ENCODE peak calls at places on chromosomes 6 and 20, in nine cellular contexts. One of them, this sample, is unnamed.

GRCh38 chr6:161029195-161029809 is 37.7 kb downstream of the MAP3K4 start:
- DNase-seq in CD4-positive, alpha-beta memory T cell: peak; percentile 15
- DNase-seq in fibroblast of lung: peak; percentile 91
- DNase-seq in upper lobe of right lung: no peak
- DNase-seq in adrenal gland: no peak
- DNase-seq in GM23338: no peak
- DNase-seq in CD8-positive, alpha-beta memory T cell: no peak
- DNase-seq in CD4-positive, CD25-positive, alpha-beta regulatory T cell: no peak
- DNase-seq in transverse colon: no peak
- DNase-seq in this sample: no peak

GRCh38 chr6:82608365-82608764 is 244.7 kb downstream of the TPBG start:
- DNase-seq in GM23338: no peak
- DNase-seq in CD8-positive, alpha-beta memory T cell: no peak
- DNase-seq in fibroblast of lung: no peak
- DNase-seq in upper lobe of right lung: no peak
- DNase-seq in CD4-positive, alpha-beta memory T cell: no peak
- DNase-seq in transverse colon: no peak
- DNase-seq in CD4-positive, CD25-positive, alpha-beta regulatory T cell: no peak
- DNase-seq in adrenal gland: no peak
- DNase-seq in this sample: no peak

GRCh38 chr20:54293526-54293925 is 85.6 kb downstream of the PFDN4 start:
- DNase-seq in CD4-positive, alpha-beta memory T cell: no peak
- DNase-seq in transverse colon: no peak
- DNase-seq in GM23338: no peak
- DNase-seq in CD8-positive, alpha-beta memory T cell: no peak
- DNase-seq in fibroblast of lung: peak; percentile 46
- DNase-seq in adrenal gland: peak; percentile 2
- DNase-seq in upper lobe of right lung: no peak
- DNase-seq in CD4-positive, CD25-positive, alpha-beta regulatory T cell: no peak
- DNase-seq in this sample: no peak

GRCh38 chr20:41654292-41654691 is 36.1 kb upstream of the CHD6 start:
- DNase-seq in transverse colon: no peak
- DNase-seq in CD4-positive, CD25-positive, alpha-beta regulatory T cell: no peak
- DNase-seq in adrenal gland: no peak
- DNase-seq in CD8-positive, alpha-beta memory T cell: no peak
- DNase-seq in upper lobe of right lung: no peak
- DNase-seq in fibroblast of lung: no peak
- DNase-seq in CD4-positive, alpha-beta memory T cell: no peak
- DNase-seq in GM23338: peak; percentile 43
- DNase-seq in this sample: no peak

GRCh38 chr6:97322811-97323210 is 39.8 kb upstream of the MMS22L start:
- DNase-seq in CD8-positive, alpha-beta memory T cell: no peak
- DNase-seq in transverse colon: no peak
- DNase-seq in upper lobe of right lung: no peak
- DNase-seq in adrenal gland: no peak
- DNase-seq in CD4-positive, alpha-beta memory T cell: no peak
- DNase-seq in fibroblast of lung: no peak
- DNase-seq in CD4-positive, CD25-positive, alpha-beta regulatory T cell: no peak
- DNase-seq in GM23338: no peak
- DNase-seq in this sample: no peak

GRCh38 chr6:41306187-41306854 is 19.8 kb upstream of the TREM1 start:
- DNase-seq in GM23338: peak; percentile 85
- DNase-seq in adrenal gland: peak; percentile 58
- DNase-seq in fibroblast of lung: peak; percentile 62
- DNase-seq in CD4-positive, CD25-positive, alpha-beta regulatory T cell: peak; percentile 67
- DNase-seq in CD4-positive, alpha-beta memory T cell: peak; percentile 37
- DNase-seq in CD8-positive, alpha-beta memory T cell: no peak
- DNase-seq in upper lobe of right lung: no peak
- DNase-seq in transverse colon: peak; percentile 19
- DNase-seq in this sample: peak; percentile 20

GRCh38 chr6:147504848-147505247 is 3.6 kb upstream of the SAMD5 start:
- DNase-seq in fibroblast of lung: no peak
- DNase-seq in CD4-positive, alpha-beta memory T cell: no peak
- DNase-seq in transverse colon: no peak
- DNase-seq in adrenal gland: no peak
- DNase-seq in GM23338: no peak
- DNase-seq in CD4-positive, CD25-positive, alpha-beta regulatory T cell: no peak
- DNase-seq in upper lobe of right lung: no peak
- DNase-seq in CD8-positive, alpha-beta memory T cell: no peak
- DNase-seq in this sample: no peak

GRCh38 chr6:113103618-113104390 is 753.3 kb upstream of the MARCKS start:
- DNase-seq in GM23338: no peak
- DNase-seq in fibroblast of lung: peak; percentile 78
- DNase-seq in CD4-positive, alpha-beta memory T cell: no peak
- DNase-seq in CD4-positive, CD25-positive, alpha-beta regulatory T cell: no peak
- DNase-seq in adrenal gland: no peak
- DNase-seq in CD8-positive, alpha-beta memory T cell: no peak
- DNase-seq in transverse colon: no peak
- DNase-seq in upper lobe of right lung: no peak
- DNase-seq in this sample: no peak

GRCh38 chr20:22723659-22724058 is 139.3 kb upstream of the FOXA2 start:
- DNase-seq in CD4-positive, CD25-positive, alpha-beta regulatory T cell: no peak
- DNase-seq in fibroblast of lung: no peak
- DNase-seq in adrenal gland: no peak
- DNase-seq in CD4-positive, alpha-beta memory T cell: no peak
- DNase-seq in CD8-positive, alpha-beta memory T cell: no peak
- DNase-seq in transverse colon: no peak
- DNase-seq in GM23338: no peak
- DNase-seq in upper lobe of right lung: no peak
- DNase-seq in this sample: no peak

GRCh38 chr20:20334489-20334888 is 33.4 kb upstream of the INSM1 start:
- DNase-seq in upper lobe of right lung: no peak
- DNase-seq in CD4-positive, alpha-beta memory T cell: no peak
- DNase-seq in fibroblast of lung: no peak
- DNase-seq in adrenal gland: no peak
- DNase-seq in transverse colon: no peak
- DNase-seq in CD4-positive, CD25-positive, alpha-beta regulatory T cell: peak; percentile 58
- DNase-seq in CD8-positive, alpha-beta memory T cell: no peak
- DNase-seq in GM23338: no peak
- DNase-seq in this sample: no peak

GRCh38 chr6:167893416-167893815 is 66.7 kb downstream of the AFDN start:
- DNase-seq in adrenal gland: no peak
- DNase-seq in CD4-positive, alpha-beta memory T cell: no peak
- DNase-seq in upper lobe of right lung: no peak
- DNase-seq in GM23338: peak; percentile 28
- DNase-seq in transverse colon: no peak
- DNase-seq in CD4-positive, CD25-positive, alpha-beta regulatory T cell: peak; percentile 9
- DNase-seq in fibroblast of lung: no peak
- DNase-seq in CD8-positive, alpha-beta memory T cell: no peak
- DNase-seq in this sample: no peak

GRCh38 chr6:167896648-167897047 is 69.9 kb downstream of the AFDN start:
- DNase-seq in GM23338: no peak
- DNase-seq in adrenal gland: no peak
- DNase-seq in CD4-positive, alpha-beta memory T cell: no peak
- DNase-seq in CD4-positive, CD25-positive, alpha-beta regulatory T cell: no peak
- DNase-seq in upper lobe of right lung: no peak
- DNase-seq in CD8-positive, alpha-beta memory T cell: no peak
- DNase-seq in transverse colon: no peak
- DNase-seq in fibroblast of lung: no peak
- DNase-seq in this sample: no peak

GRCh38 chr6:167894965-167895364 is 68.3 kb downstream of the AFDN start:
- DNase-seq in CD8-positive, alpha-beta memory T cell: no peak
- DNase-seq in upper lobe of right lung: no peak
- DNase-seq in fibroblast of lung: no peak
- DNase-seq in CD4-positive, CD25-positive, alpha-beta regulatory T cell: no peak
- DNase-seq in adrenal gland: no peak
- DNase-seq in CD4-positive, alpha-beta memory T cell: no peak
- DNase-seq in transverse colon: no peak
- DNase-seq in GM23338: no peak
- DNase-seq in this sample: no peak

GRCh38 chr6:167892835-167893234 is 66.1 kb downstream of the AFDN start:
- DNase-seq in GM23338: peak; percentile 80
- DNase-seq in fibroblast of lung: no peak
- DNase-seq in adrenal gland: no peak
- DNase-seq in CD4-positive, CD25-positive, alpha-beta regulatory T cell: no peak
- DNase-seq in transverse colon: no peak
- DNase-seq in upper lobe of right lung: no peak
- DNase-seq in CD8-positive, alpha-beta memory T cell: no peak
- DNase-seq in CD4-positive, alpha-beta memory T cell: no peak
- DNase-seq in this sample: no peak

DNA sequence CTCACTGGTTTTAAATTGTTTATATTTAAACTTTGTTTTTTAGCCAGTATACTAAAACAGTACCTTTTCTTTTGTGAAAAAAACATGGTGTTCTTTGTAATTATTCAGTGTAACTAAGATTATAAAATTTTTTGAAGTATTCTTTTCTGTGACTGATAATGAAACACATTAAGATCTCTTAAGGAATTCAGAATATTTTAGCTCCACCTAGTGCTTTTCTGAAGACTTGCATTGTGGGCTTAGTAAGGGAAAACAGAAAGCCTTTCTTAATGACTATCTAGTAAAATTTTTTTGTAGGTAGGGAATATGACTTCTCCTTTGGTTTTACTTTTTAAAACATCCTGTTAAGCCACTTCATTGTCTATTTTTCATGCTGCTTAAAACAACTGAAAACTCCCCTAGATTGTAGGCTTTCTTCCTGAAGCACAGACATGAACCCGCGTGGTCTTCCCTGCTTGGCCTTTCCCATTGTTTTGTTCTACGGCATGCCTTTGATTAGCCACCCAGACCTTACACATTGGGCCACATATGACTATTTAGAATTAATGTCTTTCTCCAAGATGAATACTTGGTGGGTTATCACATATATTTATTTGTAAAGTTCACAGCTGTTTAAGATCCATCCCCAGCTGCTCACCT is 72.1 kb downstream of the AFDN start:
- DNase-seq in adrenal gland: no peak
- DNase-seq in upper lobe of right lung: no peak
- DNase-seq in CD8-positive, alpha-beta memory T cell: no peak
- DNase-seq in transverse colon: no peak
- DNase-seq in GM23338: peak; percentile 72
- DNase-seq in CD4-positive, CD25-positive, alpha-beta regulatory T cell: peak; percentile 43
- DNase-seq in CD4-positive, alpha-beta memory T cell: peak; percentile 5
- DNase-seq in fibroblast of lung: peak; percentile 75
- DNase-seq in this sample: peak; percentile 19
- H3K27ac ChIP-seq in adrenal gland: no peak overlapping the region
- H3K27ac ChIP-seq in upper lobe of right lung: no peak overlapping the region
- H3K27ac ChIP-seq in CD8-positive, alpha-beta memory T cell: no peak overlapping the region
- H3K27ac ChIP-seq in transverse colon: no peak overlapping the region
- H3K27ac ChIP-seq in GM23338: no peak overlapping the region
- H3K27ac ChIP-seq in CD4-positive, CD25-positive, alpha-beta regulatory T cell: no peak overlapping the region
- H3K27ac ChIP-seq in CD4-positive, alpha-beta memory T cell: no peak overlapping the region
- H3K27ac ChIP-seq in fibroblast of lung: no peak overlapping the region
- H3K27ac ChIP-seq in this sample: no peak overlapping the region

GRCh38 chr6:158413814-158414563 is 101.7 kb downstream of the TULP4 start:
- DNase-seq in transverse colon: no peak
- DNase-seq in adrenal gland: no peak
- DNase-seq in CD8-positive, alpha-beta memory T cell: no peak
- DNase-seq in CD4-positive, CD25-positive, alpha-beta regulatory T cell: no peak
- DNase-seq in GM23338: no peak
- DNase-seq in fibroblast of lung: no peak
- DNase-seq in upper lobe of right lung: no peak
- DNase-seq in CD4-positive, alpha-beta memory T cell: no peak
- DNase-seq in this sample: no peak
- H3K4me1 ChIP-seq in transverse colon: no peaks in the 10 kb centered on the region
- H3K4me1 ChIP-seq in adrenal gland: peaks cover 20% of the 10 kb centered on the region
- H3K4me1 ChIP-seq in CD8-positive, alpha-beta memory T cell: peaks cover 5% of the 10 kb centered on the region
- H3K4me1 ChIP-seq in CD4-positive, CD25-positive, alpha-beta regulatory T cell: no peaks in the 10 kb centered on the region
- H3K4me1 ChIP-seq in GM23338: no peaks in the 10 kb centered on the region
- H3K4me1 ChIP-seq in fibroblast of lung: peaks cover 3% of the 10 kb centered on the region
- H3K4me1 ChIP-seq in upper lobe of right lung: peaks cover 25% of the 10 kb centered on the region
- H3K4me1 ChIP-seq in CD4-positive, alpha-beta memory T cell: peaks cover under 1% of the 10 kb centered on the region
- H3K4me1 ChIP-seq in this sample: no peaks in the 10 kb centered on the region

DNA sequence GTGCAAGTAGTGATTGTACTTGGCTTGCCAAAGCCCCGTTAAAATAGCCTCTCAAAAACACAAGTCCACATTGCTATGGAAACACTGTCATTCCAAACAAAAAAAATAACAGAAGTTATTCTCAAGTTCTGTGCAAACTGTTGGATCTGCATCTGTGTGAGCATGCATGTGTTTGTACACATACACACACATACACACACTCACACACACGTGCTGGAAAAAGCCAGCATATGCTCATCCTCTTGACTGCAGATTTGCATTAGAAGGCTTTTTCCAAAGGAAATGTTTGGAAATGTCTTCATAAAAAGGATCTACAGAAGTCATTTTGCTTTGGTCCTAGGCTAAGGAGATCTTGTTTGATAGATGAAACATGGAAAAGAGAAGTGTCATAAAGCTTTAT is 13.4 kb upstream of the CBLN4 start:
- DNase-seq in adrenal gland: no peak
- DNase-seq in fibroblast of lung: no peak
- DNase-seq in upper lobe of right lung: no peak
- DNase-seq in CD8-positive, alpha-beta memory T cell: no peak
- DNase-seq in transverse colon: no peak
- DNase-seq in CD4-positive, alpha-beta memory T cell: no peak
- DNase-seq in CD4-positive, CD25-positive, alpha-beta regulatory T cell: no peak
- DNase-seq in GM23338: no peak
- DNase-seq in this sample: no peak
- H3K4me3 ChIP-seq in adrenal gland: no peak overlapping the region
- H3K4me3 ChIP-seq in fibroblast of lung: no peak overlapping the region
- H3K4me3 ChIP-seq in upper lobe of right lung: no peak overlapping the region
- H3K4me3 ChIP-seq in CD8-positive, alpha-beta memory T cell: no peak overlapping the region
- H3K4me3 ChIP-seq in transverse colon: no peak overlapping the region
- H3K4me3 ChIP-seq in CD4-positive, alpha-beta memory T cell: no peak overlapping the region
- H3K4me3 ChIP-seq in CD4-positive, CD25-positive, alpha-beta regulatory T cell: no peak overlapping the region
- H3K4me3 ChIP-seq in GM23338: no peak overlapping the region
- H3K4me3 ChIP-seq in this sample: no peak overlapping the region

GRCh38 chr20:58708246-58708931 is 15.8 kb downstream of the NPEPL1 start:
- DNase-seq in CD8-positive, alpha-beta memory T cell: no peak
- DNase-seq in CD4-positive, alpha-beta memory T cell: no peak
- DNase-seq in GM23338: no peak
- DNase-seq in transverse colon: peak; percentile 4
- DNase-seq in fibroblast of lung: no peak
- DNase-seq in adrenal gland: no peak
- DNase-seq in upper lobe of right lung: peak; percentile 60
- DNase-seq in CD4-positive, CD25-positive, alpha-beta regulatory T cell: no peak
- DNase-seq in this sample: no peak
- H3K27ac ChIP-seq in CD8-positive, alpha-beta memory T cell: no peak overlapping the region
- H3K27ac ChIP-seq in CD4-positive, alpha-beta memory T cell: no peak overlapping the region
- H3K27ac ChIP-seq in GM23338: no peak overlapping the region
- H3K27ac ChIP-seq in transverse colon: no peak overlapping the region
- H3K27ac ChIP-seq in fibroblast of lung: no peak overlapping the region
- H3K27ac ChIP-seq in adrenal gland: no peak overlapping the region
- H3K27ac ChIP-seq in upper lobe of right lung: no peak overlapping the region
- H3K27ac ChIP-seq in CD4-positive, CD25-positive, alpha-beta regulatory T cell: no peak overlapping the region
- H3K27ac ChIP-seq in this sample: no peak overlapping the region